ENCODE peak calls at places on chromosomes 7 and 10, in four cellular contexts. One of them, this sample, is unnamed.

GRCh38 chr7:105963038-105963667 is at the start of gene CDHR3:
- DNase-seq in GM12878: no peak
- DNase-seq in HepG2: peak; percentile 28
- DNase-seq in K562: no peak
- DNase-seq in this sample: no peak

GRCh38 chr10:114045071-114045737 is 1.5 kb downstream of the ADRB1 start:
- DNase-seq in HepG2: no peak
- DNase-seq in K562: no peak
- DNase-seq in GM12878: no peak
- DNase-seq in this sample: no peak

GRCh38 chr7:11742496-11742895 is 89.5 kb downstream of the THSD7A start:
- DNase-seq in K562: no peak
- DNase-seq in HepG2: no peak
- DNase-seq in GM12878: no peak
- DNase-seq in this sample: no peak

GRCh38 chr7:84510501-84510900 is 315.9 kb upstream of the SEMA3A start:
- DNase-seq in HepG2: no peak
- DNase-seq in GM12878: no peak
- DNase-seq in K562: no peak
- DNase-seq in this sample: no peak

GRCh38 chr10:124093076-124093773 is at the start of gene CHST15:
- DNase-seq in HepG2: peak; percentile 86
- DNase-seq in K562: no peak
- DNase-seq in GM12878: no peak
- DNase-seq in this sample: peak; percentile 75

GRCh38 chr7:19519443-19519977 is 189.3 kb downstream of the POLR1F start:
- DNase-seq in K562: no peak
- DNase-seq in GM12878: no peak
- DNase-seq in HepG2: no peak
- DNase-seq in this sample: no peak

GRCh38 chr10:16652154-16652553 is 130.5 kb upstream of the C1QL3 start:
- DNase-seq in GM12878: no peak
- DNase-seq in HepG2: no peak
- DNase-seq in K562: no peak
- DNase-seq in this sample: peak; percentile 34

GRCh38 chr10:70272925-70273316 is 10.9 kb downstream of the NPFFR1 start:
- DNase-seq in K562: peak; percentile 39
- DNase-seq in GM12878: peak; percentile 74
- DNase-seq in HepG2: no peak
- DNase-seq in this sample: peak; percentile 37

GRCh38 chr10:48606530-48607355 is 1.9 kb upstream of the ARHGAP22 start:
- DNase-seq in K562: no peak
- DNase-seq in HepG2: no peak
- DNase-seq in GM12878: no peak
- DNase-seq in this sample: peak; percentile 15

GRCh38 chr7:17497136-17497535 is 198.7 kb downstream of the AHR start:
- DNase-seq in K562: no peak
- DNase-seq in HepG2: no peak
- DNase-seq in GM12878: no peak
- DNase-seq in this sample: no peak

GRCh38 chr10:23718946-23719345 is 280.1 kb downstream of the OTUD1 start:
- DNase-seq in HepG2: no peak
- DNase-seq in K562: no peak
- DNase-seq in GM12878: no peak
- DNase-seq in this sample: no peak

GRCh38 chr7:17233643-17234397 is 64.6 kb upstream of the AHR start:
- DNase-seq in K562: no peak
- DNase-seq in GM12878: peak; percentile 9
- DNase-seq in HepG2: no peak
- DNase-seq in this sample: no peak

GRCh38 chr10:3924344-3924743 is 139.3 kb upstream of the KLF6 start:
- DNase-seq in GM12878: no peak
- DNase-seq in HepG2: no peak
- DNase-seq in K562: no peak
- DNase-seq in this sample: no peak

GRCh38 chr10:60942604-60943269 is 1.2 kb downstream of the RHOBTB1 start:
- DNase-seq in HepG2: no peak
- DNase-seq in K562: peak; percentile 23
- DNase-seq in GM12878: no peak
- DNase-seq in this sample: peak; percentile 54

GRCh38 chr7:50824882-50825281 is 42.2 kb upstream of the GRB10 start:
- DNase-seq in K562: no peak
- DNase-seq in HepG2: peak; percentile 20
- DNase-seq in GM12878: no peak
- DNase-seq in this sample: no peak

GRCh38 chr10:74854610-74855009 is 28.2 kb downstream of the KAT6B start:
- DNase-seq in GM12878: no peak
- DNase-seq in HepG2: no peak
- DNase-seq in K562: no peak
- DNase-seq in this sample: no peak

GRCh38 chr10:11043039-11043438 is 25.4 kb downstream of the CELF2 start:
- DNase-seq in K562: no peak
- DNase-seq in GM12878: no peak
- DNase-seq in HepG2: no peak
- DNase-seq in this sample: no peak

GRCh38 chr7:311131-311680 is 21.2 kb downstream of the FOXL3 start:
- DNase-seq in HepG2: no peak
- DNase-seq in GM12878: no peak
- DNase-seq in K562: no peak
- DNase-seq in this sample: no peak

GRCh38 chr7:2476776-2477446 is 713 bp upstream of the GRIFIN start:
- DNase-seq in K562: no peak
- DNase-seq in GM12878: no peak
- DNase-seq in HepG2: no peak
- DNase-seq in this sample: no peak

GRCh38 chr10:105952153-105952552 is 1212.4 kb downstream of the SORCS1 start:
- DNase-seq in GM12878: peak; percentile 59
- DNase-seq in K562: no peak
- DNase-seq in HepG2: no peak
- DNase-seq in this sample: no peak

GRCh38 chr7:1785839-1786238 is 115.8 kb downstream of the ELFN1 start:
- DNase-seq in K562: peak; percentile 4
- DNase-seq in HepG2: no peak
- DNase-seq in GM12878: no peak
- DNase-seq in this sample: no peak

GRCh38 chr10:124353091-124353815 is 65.5 kb downstream of the OAT start:
- DNase-seq in HepG2: no peak
- DNase-seq in GM12878: no peak
- DNase-seq in K562: no peak
- DNase-seq in this sample: no peak

GRCh38 chr10:62588116-62588515 is 213.9 kb downstream of the ZNF365 start:
- DNase-seq in K562: no peak
- DNase-seq in GM12878: no peak
- DNase-seq in HepG2: no peak
- DNase-seq in this sample: no peak

GRCh38 chr10:64156131-64156530 is 634.9 kb downstream of the REEP3 start:
- DNase-seq in K562: no peak
- DNase-seq in GM12878: no peak
- DNase-seq in HepG2: no peak
- DNase-seq in this sample: no peak

GRCh38 chr10:65753532-65753931 is 1172.3 kb upstream of the LRRTM3 start:
- DNase-seq in HepG2: no peak
- DNase-seq in K562: no peak
- DNase-seq in GM12878: no peak
- DNase-seq in this sample: no peak

GRCh38 chr10:111079241-111079760 is 2.5 kb downstream of the ADRA2A start:
- DNase-seq in GM12878: no peak
- DNase-seq in K562: no peak
- DNase-seq in HepG2: no peak
- DNase-seq in this sample: no peak

GRCh38 chr10:132294196-132294520 is 13.6 kb downstream of the STK32C start:
- DNase-seq in GM12878: no peak
- DNase-seq in K562: no peak
- DNase-seq in HepG2: no peak
- DNase-seq in this sample: no peak

GRCh38 chr7:66859794-66860645 is 61.0 kb upstream of the TMEM248 start:
- DNase-seq in GM12878: no peak
- DNase-seq in HepG2: no peak
- DNase-seq in K562: no peak
- DNase-seq in this sample: no peak

GRCh38 chr10:35194906-35195305 is 68.3 kb downstream of the CREM start:
- DNase-seq in HepG2: no peak
- DNase-seq in GM12878: no peak
- DNase-seq in K562: peak; percentile 52
- DNase-seq in this sample: peak; percentile 21

GRCh38 chr10:94533027-94533426 is 12.6 kb upstream of the HELLS start:
- DNase-seq in K562: no peak
- DNase-seq in GM12878: no peak
- DNase-seq in HepG2: no peak
- DNase-seq in this sample: no peak

GRCh38 chr7:18064242-18064838 is 36.7 kb upstream of the PRPS1L1 start:
- DNase-seq in K562: peak; percentile 25
- DNase-seq in HepG2: peak; percentile 15
- DNase-seq in GM12878: no peak
- DNase-seq in this sample: peak; percentile 11

GRCh38 chr10:132393695-132394181 is 3.3 kb upstream of the PWWP2B start:
- DNase-seq in K562: no peak
- DNase-seq in HepG2: no peak
- DNase-seq in GM12878: no peak
- DNase-seq in this sample: no peak

GRCh38 chr10:72308320-72308987 is 34.7 kb downstream of the DDIT4 start:
- DNase-seq in GM12878: no peak
- DNase-seq in K562: peak; percentile 72
- DNase-seq in HepG2: peak; percentile 64
- DNase-seq in this sample: no peak

GRCh38 chr10:74050653-74051052 is 52.7 kb downstream of the VCL start:
- DNase-seq in HepG2: no peak
- DNase-seq in GM12878: no peak
- DNase-seq in K562: no peak
- DNase-seq in this sample: no peak

GRCh38 chr7:84196007-84196551 is 1.5 kb upstream of the SEMA3A start:
- DNase-seq in HepG2: no peak
- DNase-seq in K562: no peak
- DNase-seq in GM12878: no peak
- DNase-seq in this sample: no peak

GRCh38 chr7:22786290-22786932 is 36.2 kb downstream of the TOMM7 start:
- DNase-seq in GM12878: no peak
- DNase-seq in K562: no peak
- DNase-seq in HepG2: peak; percentile 98
- DNase-seq in this sample: no peak

GRCh38 chr10:27838291-27838690 is 92.7 kb upstream of the MKX start:
- DNase-seq in GM12878: no peak
- DNase-seq in HepG2: no peak
- DNase-seq in K562: no peak
- DNase-seq in this sample: no peak

GRCh38 chr10:5033061-5033770 is 29.6 kb upstream of the AKR1C2 start:
- DNase-seq in K562: peak; percentile 18
- DNase-seq in GM12878: no peak
- DNase-seq in HepG2: no peak
- DNase-seq in this sample: peak; percentile 50

GRCh38 chr10:76316234-76316633 is 884.8 kb downstream of the LRMDA start:
- DNase-seq in GM12878: no peak
- DNase-seq in K562: no peak
- DNase-seq in HepG2: no peak
- DNase-seq in this sample: no peak

GRCh38 chr7:129434846-129435318 is 650 bp downstream of the STRIP2 start:
- DNase-seq in GM12878: no peak
- DNase-seq in K562: peak; percentile 65
- DNase-seq in HepG2: peak; percentile 2
- DNase-seq in this sample: no peak
- TF ChIP-seq POLR2AphosphoS2 in GM12878: no peak
- TF ChIP-seq POLR2AphosphoS2 in K562: no peak
- TF ChIP-seq POLR2AphosphoS2 in HepG2: no peak
- TF ChIP-seq POLR2AphosphoS2 in this sample: no peak

GRCh38 chr7:7810380-7810779 is 92.0 kb upstream of the RPA3 start:
- DNase-seq in HepG2: no peak
- DNase-seq in K562: no peak
- DNase-seq in GM12878: no peak
- DNase-seq in this sample: no peak

GRCh38 chr7:7810826-7811225 is 92.4 kb upstream of the RPA3 start:
- DNase-seq in HepG2: no peak
- DNase-seq in K562: peak; percentile 10
- DNase-seq in GM12878: no peak
- DNase-seq in this sample: no peak

GRCh38 chr7:7815395-7815794 is 97.0 kb upstream of the RPA3 start:
- DNase-seq in HepG2: no peak
- DNase-seq in GM12878: no peak
- DNase-seq in K562: no peak
- DNase-seq in this sample: no peak

GRCh38 chr7:7808626-7809025 is 90.2 kb upstream of the RPA3 start:
- DNase-seq in HepG2: no peak
- DNase-seq in GM12878: no peak
- DNase-seq in K562: no peak
- DNase-seq in this sample: no peak

GRCh38 chr7:7812112-7812511 is 93.7 kb upstream of the RPA3 start:
- DNase-seq in GM12878: no peak
- DNase-seq in HepG2: no peak
- DNase-seq in K562: no peak
- DNase-seq in this sample: no peak
- TF ChIP-seq POLR2AphosphoS2 in GM12878: no peak
- TF ChIP-seq POLR2AphosphoS2 in HepG2: no peak
- TF ChIP-seq POLR2AphosphoS2 in K562: no peak
- TF ChIP-seq POLR2AphosphoS2 in this sample: no peak

DNA sequence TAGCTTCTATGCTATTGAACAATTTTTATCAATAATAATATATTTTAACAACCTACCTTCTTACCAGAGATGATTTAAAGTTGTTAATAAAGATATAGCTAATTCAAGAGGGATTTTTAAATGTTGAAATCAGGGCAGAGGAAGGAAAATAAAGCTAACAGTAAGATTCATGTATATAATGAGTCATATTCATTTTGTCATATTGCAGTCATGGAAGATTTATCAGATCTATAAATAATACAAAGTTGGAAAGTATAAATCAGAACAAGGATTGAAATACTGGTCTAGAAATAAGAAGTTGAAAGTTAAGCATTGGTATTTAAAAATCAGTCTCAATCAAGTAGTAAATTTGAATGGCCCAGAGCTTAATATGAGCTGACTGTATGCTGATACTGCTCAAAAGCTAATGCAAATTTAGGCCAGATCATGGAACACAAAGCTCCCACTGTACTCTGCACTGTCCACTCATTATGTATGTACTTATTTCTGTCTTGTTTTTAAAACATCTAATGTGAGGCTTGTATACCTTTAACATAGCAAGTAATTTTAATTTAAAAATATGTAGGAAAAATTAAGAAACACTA is 196.9 kb downstream of the ZEB1 start:
- DNase-seq in GM12878: no peak
- DNase-seq in HepG2: no peak
- DNase-seq in K562: no peak
- DNase-seq in this sample: no peak
- TF ChIP-seq POLR2AphosphoS2 in GM12878: no peak
- TF ChIP-seq POLR2AphosphoS2 in HepG2: no peak
- TF ChIP-seq POLR2AphosphoS2 in K562: no peak
- TF ChIP-seq POLR2AphosphoS2 in this sample: no peak

GRCh38 chr7:73900286-73900685 is 39.3 kb downstream of the TMEM270 start:
- DNase-seq in HepG2: no peak
- DNase-seq in GM12878: no peak
- DNase-seq in K562: no peak
- DNase-seq in this sample: no peak
- TF ChIP-seq POLR2AphosphoS2 in HepG2: no peak
- TF ChIP-seq POLR2AphosphoS2 in GM12878: no peak
- TF ChIP-seq POLR2AphosphoS2 in K562: no peak
- TF ChIP-seq POLR2AphosphoS2 in this sample: no peak